ENCODE peak calls at places on chromosome 18, in seven cellular contexts. J is small intestine; G is AG10803; U is myocyte; B is left ventricle myocardium superior; O is HCEC 1CT; F is stimulated activated CD4-positive, alpha-beta T cell treated with anti-CD3 and anti-CD28 coated beads, Interleukin-15, amount 100 ng/mL, for 24 hours. W is an unnamed sample.

GRCh38 chr18:47215554-47216138 is 35.8 kb downstream of the SKOR2 start:
- DNase-seq in J (peak), G (peak), U (peak), B (no peak), O (peak), F (peak), W (no peak)

GRCh38 chr18:49915352-49915751 is 102.0 kb upstream of the ACAA2 start:
- DNase-seq in J (peak), G (no peak), U (no peak), B (no peak), O (no peak), F (no peak), W (no peak)

GRCh38 chr18:8260847-8261246 is 348.4 kb upstream of the RAB12 start:
- DNase-seq in J (no peak), G (no peak), U (no peak), B (no peak), O (no peak), F (no peak), W (no peak)

GRCh38 chr18:6566338-6566911 is 151.7 kb upstream of the L3MBTL4 start:
- DNase-seq in J (no peak), G (no peak), U (no peak), B (no peak), O (no peak), F (no peak), W (no peak)

GRCh38 chr18:9404565-9405060 is 70.0 kb downstream of the TWSG1 start:
- DNase-seq in J (no peak), G (no peak), U (no peak), B (no peak), O (no peak), F (peak), W (no peak)

GRCh38 chr18:7592305-7593071 is 25.4 kb downstream of the PTPRM start:
- DNase-seq in J (no peak), G (no peak), U (no peak), B (no peak), O (no peak), F (no peak), W (no peak)

GRCh38 chr18:23337599-23338444 is 115.3 kb upstream of the RIOK3 start:
- DNase-seq in J (no peak), G (peak), U (no peak), B (no peak), O (peak), F (no peak), W (no peak)

GRCh38 chr18:32351014-32351413 is 119.7 kb downstream of the GAREM1 start:
- DNase-seq in J (no peak), G (peak), U (peak), B (no peak), O (peak), F (no peak), W (no peak)

GRCh38 chr18:56267334-56267733 is 371.1 kb downstream of the TXNL1 start:
- DNase-seq in J (no peak), G (no peak), U (no peak), B (peak), O (no peak), F (no peak), W (no peak)

GRCh38 chr18:79582978-79583377 is 96.6 kb upstream of the CTDP1 start:
- DNase-seq in J (no peak), G (no peak), U (no peak), B (no peak), O (no peak), F (no peak), W (peak)

GRCh38 chr18:13181765-13182164 is 36.8 kb upstream of the LDLRAD4 start:
- DNase-seq in J (no peak), G (no peak), U (no peak), B (no peak), O (no peak), F (no peak), W (no peak)

GRCh38 chr18:80105369-80106167 is 3.5 kb upstream of the ADNP2 start:
- DNase-seq in J (no peak), G (no peak), U (no peak), B (no peak), O (no peak), F (peak), W (no peak)

GRCh38 chr18:42192251-42193248 is 237.5 kb downstream of the PIK3C3 start:
- DNase-seq in J (no peak), G (no peak), U (peak), B (no peak), O (no peak), F (no peak), W (no peak)

GRCh38 chr18:21972281-21972680 is 197.1 kb upstream of the GATA6 start:
- DNase-seq in J (no peak), G (no peak), U (no peak), B (no peak), O (no peak), F (no peak), W (no peak)

GRCh38 chr18:32552421-32553030 is 81.8 kb upstream of the GAREM1 start:
- DNase-seq in J (peak), G (peak), U (peak), B (peak), O (peak), F (peak), W (no peak)

GRCh38 chr18:11175266-11175947 is 26.0 kb upstream of the PIEZO2 start:
- DNase-seq in J (no peak), G (peak), U (peak), B (no peak), O (peak), F (no peak), W (no peak)

GRCh38 chr18:70154591-70155194 is 50.8 kb downstream of the RTTN start:
- DNase-seq in J (no peak), G (peak), U (peak), B (no peak), O (peak), F (no peak), W (no peak)

GRCh38 chr18:864872-865273 is 39.8 kb upstream of the ADCYAP1 start:
- DNase-seq in J (peak), G (peak), U (peak), B (peak), O (peak), F (peak), W (peak)

GRCh38 chr18:41444943-41445342 is 510.1 kb upstream of the PIK3C3 start:
- DNase-seq in J (no peak), G (no peak), U (no peak), B (no peak), O (no peak), F (no peak), W (no peak)

GRCh38 chr18:13973061-13973460 is 57.7 kb upstream of the MC2R start:
- DNase-seq in J (no peak), G (no peak), U (no peak), B (no peak), O (no peak), F (no peak), W (no peak)

GRCh38 chr18:40864846-40865245 is 1090.2 kb upstream of the PIK3C3 start:
- DNase-seq in J (no peak), G (peak), U (no peak), B (no peak), O (no peak), F (no peak), W (no peak)

GRCh38 chr18:55732227-55733106 is 144.5 kb upstream of the TCF4 start:
- DNase-seq in J (no peak), G (peak), U (peak), B (no peak), O (no peak), F (no peak), W (no peak)

GRCh38 chr18:78979682-78980278 is at the start of gene SALL3:
- DNase-seq in J (no peak), G (no peak), U (no peak), B (no peak), O (no peak), F (no peak), W (no peak)

GRCh38 chr18:25633563-25633962 is 281.6 kb upstream of the ZNF521 start:
- DNase-seq in J (no peak), G (no peak), U (no peak), B (no peak), O (no peak), F (no peak), W (no peak)

GRCh38 chr18:46411862-46412690 is 244.9 kb downstream of the LOXHD1 start:
- DNase-seq in J (no peak), G (no peak), U (peak), B (peak), O (no peak), F (no peak), W (no peak)

GRCh38 chr18:36340232-36340631 is 42.7 kb downstream of the FHOD3 start:
- DNase-seq in J (no peak), G (no peak), U (no peak), B (no peak), O (no peak), F (no peak), W (no peak)

GRCh38 chr18:78641689-78642231 is 337.9 kb upstream of the SALL3 start:
- DNase-seq in J (no peak), G (no peak), U (no peak), B (no peak), O (no peak), F (no peak), W (no peak)

GRCh38 chr18:51342815-51343214 is 145.3 kb upstream of the MEX3C start:
- DNase-seq in J (peak), G (no peak), U (no peak), B (no peak), O (no peak), F (peak), W (no peak)